ENCODE peak calls at places on chromosomes 13 and 19, in eight cellular contexts. U, J, X, Q, T, M, I and E are unnamed samples. For H3K36me3, the result is how much of the 10 kb centered on the place peaks cover.

GRCh38 chr13:43986395-43986794 is 106.7 kb downstream of the LACC1 start:
- DNase-seq in Q (no peak), M (no peak), T (no peak), U (peak), I (no peak), X (no peak), J (no peak), E (no peak)

GRCh38 chr13:80341771-80342271 is 895 bp upstream of the SPRY2 start:
- DNase-seq in X (no peak), J (peak), U (peak), I (peak), M (peak), T (no peak), Q (peak), E (peak)

GRCh38 chr19:38233740-38234251 is 9.8 kb upstream of the DPF1 start:
- DNase-seq in M (no peak), Q (peak), X (peak), T (peak), J (peak), I (peak), U (peak), E (peak)

GRCh38 chr13:27259831-27260230 is 8.5 kb downstream of the RPL21 start:
- DNase-seq in Q (no peak), T (no peak), J (no peak), X (no peak), I (no peak), M (no peak), U (no peak), E (no peak)

GRCh38 chr13:109790951-109791605 is 4.7 kb upstream of the IRS2 start:
- DNase-seq in M (no peak), X (peak), J (no peak), T (peak), Q (peak), U (no peak), I (peak), E (no peak)

GRCh38 chr19:54133312-54133956 is 4.1 kb upstream of the CNOT3 start:
- DNase-seq in Q (no peak), T (no peak), U (no peak), X (no peak), I (no peak), M (peak), J (no peak), E (no peak)

GRCh38 chr19:50496189-50497029 is 14.6 kb downstream of the JOSD2 start:
- DNase-seq in Q (no peak), I (no peak), X (no peak), T (no peak), U (peak), J (no peak), M (no peak), E (peak)

GRCh38 chr19:57437931-57438330 is 2.8 kb downstream of the ZNF749 start:
- DNase-seq in T (no peak), U (no peak), M (no peak), X (no peak), J (no peak), Q (no peak), I (no peak), E (no peak)

GRCh38 chr19:56504581-56504980 is 3.1 kb upstream of the ZNF471 start:
- DNase-seq in X (no peak), U (no peak), J (no peak), M (peak), I (no peak), Q (no peak), T (no peak), E (no peak)

GRCh38 chr13:43493496-43494000 is 293.2 kb downstream of the ENOX1 start:
- DNase-seq in Q (no peak), I (no peak), U (no peak), M (no peak), T (no peak), J (no peak), X (no peak), E (no peak)

GRCh38 chr19:8576273-8576993 is 809 bp downstream of the MYO1F start:
- DNase-seq in J (no peak), T (no peak), Q (no peak), X (no peak), M (no peak), U (no peak), I (peak), E (no peak)

GRCh38 chr19:17101686-17102628 is 26.4 kb downstream of the MYO9B start:
- DNase-seq in X (no peak), Q (no peak), U (no peak), T (no peak), J (no peak), M (no peak), I (no peak), E (no peak)

GRCh38 chr19:19466201-19466600 is 49.1 kb downstream of the TSSK6 start:
- DNase-seq in U (peak), M (no peak), Q (no peak), I (no peak), J (no peak), X (no peak), T (no peak), E (no peak)

GRCh38 chr13:79482271-79482970 is 1.5 kb downstream of the NDFIP2 start:
- DNase-seq in J (no peak), X (no peak), T (no peak), Q (no peak), M (peak), U (no peak), I (no peak), E (no peak)

DNA sequence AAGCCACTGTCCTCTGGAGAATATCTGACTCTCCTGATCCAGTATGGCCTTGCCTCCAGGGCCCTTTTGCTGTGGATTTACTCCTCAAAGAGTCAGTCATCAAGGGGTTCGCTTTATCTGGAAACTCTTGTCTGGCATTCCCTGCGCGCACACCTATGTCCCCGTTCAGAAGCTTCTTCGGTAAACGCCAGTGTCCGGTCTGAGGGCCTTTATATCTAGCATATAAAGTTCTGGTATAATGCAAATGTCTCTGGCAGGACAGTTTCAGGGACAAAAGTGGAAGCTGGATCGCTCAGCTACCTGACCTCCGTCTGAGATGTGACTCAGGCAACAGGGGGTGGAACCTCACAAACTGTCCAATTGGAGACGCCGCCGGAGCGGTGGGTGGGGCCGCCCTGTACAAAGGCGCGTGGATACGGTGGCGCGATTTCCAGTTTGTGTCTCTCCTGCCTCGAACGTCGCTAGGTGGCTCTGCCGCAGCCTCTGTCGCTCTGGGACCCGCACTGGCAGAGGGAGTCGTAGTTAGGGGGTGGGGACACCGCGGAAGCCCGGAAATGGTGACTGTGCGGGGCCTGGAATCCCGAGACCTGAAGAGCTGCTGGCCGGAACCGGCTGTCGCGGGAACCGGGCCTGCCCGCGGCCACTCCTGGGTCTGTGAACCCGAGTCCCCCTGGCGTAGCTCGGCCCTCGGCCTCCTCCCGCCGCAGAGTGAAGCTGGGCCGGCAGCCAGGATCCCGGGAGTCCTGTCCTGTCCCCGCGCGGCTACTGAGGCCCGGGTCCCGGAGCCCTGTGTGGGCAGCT is 10.6 kb upstream of the ZNF709 start:
- DNase-seq in X (peak), J (peak), T (peak), U (peak), Q (peak), I (peak), M (peak), E (peak)
- TF ChIP-seq CTCF in X (peak), J (peak), T (peak), U (peak), Q (peak), I (no peak), M (no peak), E (peak)

GRCh38 chr19:1390594-1391423 is 7.1 kb downstream of the NDUFS7 start:
- DNase-seq in I (no peak), T (no peak), M (no peak), X (no peak), J (no peak), U (no peak), Q (no peak), E (no peak)

GRCh38 chr19:1388637-1389026 is 4.9 kb downstream of the NDUFS7 start:
- DNase-seq in T (no peak), Q (no peak), J (no peak), U (no peak), X (no peak), M (no peak), I (no peak), E (no peak)

GRCh38 chr19:1387684-1388636 is 4.3 kb downstream of the NDUFS7 start:
- DNase-seq in U (peak), I (no peak), M (no peak), X (no peak), Q (no peak), T (no peak), J (no peak), E (peak)

GRCh38 chr19:1386945-1387683 is 3.4 kb downstream of the NDUFS7 start:
- DNase-seq in J (no peak), Q (no peak), I (no peak), U (no peak), X (no peak), T (no peak), M (no peak), E (no peak)

GRCh38 chr19:1389033-1389940 is 5.6 kb downstream of the NDUFS7 start:
- DNase-seq in J (no peak), I (no peak), X (no peak), Q (no peak), T (no peak), U (no peak), M (no peak), E (no peak)
- H3K36me3 ChIP-seq in J (under half), I (under half), X (under half), Q (half or more), T (under half), U (under half), M (under half), E (half or more)

DNA sequence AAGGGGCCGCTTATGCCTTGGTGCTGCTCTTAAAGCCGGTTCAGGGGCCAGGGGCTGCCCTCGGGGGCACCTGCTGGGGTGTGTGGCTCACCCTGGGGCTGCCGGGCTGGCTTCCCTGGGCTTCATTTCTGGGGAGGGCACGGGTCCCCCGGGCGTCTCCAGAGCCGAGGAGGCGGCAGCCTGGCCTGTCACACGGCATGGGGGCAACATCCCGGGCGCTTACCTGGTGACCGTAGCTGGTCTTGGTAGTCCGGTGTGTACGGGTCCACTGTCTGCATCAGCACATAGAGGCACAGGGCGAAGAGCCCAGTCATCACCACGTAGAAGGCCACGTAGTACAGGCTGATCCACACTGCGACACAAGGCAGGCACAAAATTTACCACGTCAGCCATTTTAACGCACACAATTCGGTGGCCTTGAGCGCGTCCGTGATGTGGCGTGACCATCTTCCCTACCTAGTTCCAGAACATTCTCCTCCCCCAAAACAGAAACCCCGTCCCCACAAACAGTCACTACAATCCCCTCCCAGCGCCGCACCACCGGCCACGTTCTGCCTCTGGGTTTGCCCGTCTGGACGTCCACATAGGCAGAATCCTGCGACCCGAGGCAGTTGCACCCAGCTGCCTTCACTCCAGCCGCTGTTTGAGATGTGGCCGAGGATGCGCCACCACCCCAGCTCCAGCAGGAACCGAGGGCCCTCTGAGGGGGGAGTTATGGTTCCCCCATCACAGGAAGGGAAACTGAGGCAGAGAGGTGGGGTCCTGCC is 3.2 kb downstream of the ATP4B start:
- DNase-seq in M (no peak), T (no peak), I (no peak), Q (no peak), X (no peak), J (no peak), U (no peak), E (peak)
- TF ChIP-seq CTCF in M (no peak), T (no peak), I (no peak), Q (no peak), X (no peak), J (no peak), U (no peak), E (no peak)

GRCh38 chr13:100735494-100735893 is 60.9 kb upstream of the TMTC4 start:
- DNase-seq in U (no peak), Q (no peak), I (no peak), X (no peak), M (no peak), T (no peak), J (no peak), E (no peak)

GRCh38 chr13:100733261-100733660 is 58.7 kb upstream of the TMTC4 start:
- DNase-seq in M (no peak), Q (no peak), J (no peak), U (no peak), X (no peak), I (no peak), T (no peak), E (no peak)

GRCh38 chr13:100738176-100738855 is 63.7 kb upstream of the TMTC4 start:
- DNase-seq in M (no peak), Q (no peak), T (no peak), U (no peak), J (no peak), I (no peak), X (no peak), E (no peak)

GRCh38 chr13:100734194-100734720 is 59.7 kb upstream of the TMTC4 start:
- DNase-seq in M (no peak), U (no peak), T (no peak), X (no peak), I (no peak), J (no peak), Q (no peak), E (no peak)
- H3K36me3 ChIP-seq in M (under half), U (under half), T (under half), X (under half), I (under half), J (under half), Q (under half), E (under half)

GRCh38 chr13:99766641-99767045 is 204.9 kb downstream of the ZIC5 start:
- DNase-seq in T (no peak), M (no peak), I (no peak), Q (no peak), X (no peak), J (no peak), U (no peak), E (no peak)
- TF ChIP-seq CTCF in T (peak), M (no peak), I (no peak), Q (no peak), X (no peak), J (no peak), U (no peak), E (no peak)

DNA sequence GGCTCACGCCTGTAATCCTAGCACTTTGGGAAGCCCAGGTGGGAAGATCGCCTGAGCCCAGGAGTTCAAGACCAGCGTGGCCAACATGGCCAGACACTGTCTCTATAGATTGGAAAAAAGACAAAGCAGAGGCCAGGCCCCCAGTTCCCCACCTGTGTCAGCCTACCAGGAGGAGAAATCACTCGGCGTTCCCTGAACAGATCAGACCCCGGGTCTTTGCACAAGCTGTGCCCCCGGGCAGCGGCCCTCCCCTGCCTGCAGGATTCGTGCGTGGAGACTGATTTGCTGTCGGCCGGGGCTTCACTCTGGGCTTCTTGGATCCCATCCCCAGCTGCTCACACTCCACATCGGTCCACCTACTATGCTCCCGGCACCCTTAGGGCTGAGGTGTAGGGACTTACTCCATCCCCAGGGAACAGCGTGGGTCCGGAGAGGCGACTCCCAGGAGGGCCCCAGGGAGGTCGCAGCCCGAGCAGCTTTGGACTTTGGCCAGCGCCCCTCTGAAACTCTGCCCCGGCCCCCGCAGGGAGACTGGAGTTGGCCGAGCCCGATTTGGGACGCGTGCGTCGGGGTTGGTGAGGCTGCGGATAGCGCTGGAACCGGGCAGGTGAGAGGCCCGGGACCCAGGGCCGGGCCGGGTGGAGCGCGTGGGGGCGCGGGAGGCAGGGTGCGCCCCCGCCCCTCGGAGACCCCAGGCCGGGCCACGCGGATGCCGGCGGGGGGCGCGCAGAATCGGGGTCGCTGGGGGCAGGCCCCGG is 515 bp upstream of the EFNA2 start:
- DNase-seq in J (no peak), I (peak), T (no peak), Q (no peak), U (no peak), M (no peak), X (no peak), E (no peak)
- H3K36me3 ChIP-seq in J (under half), I (under half), T (under half), Q (under half), U (under half), M (under half), X (under half), E (under half)

GRCh38 chr13:112874751-112875300 is 94.2 kb upstream of the MCF2L start:
- DNase-seq in U (no peak), I (no peak), X (no peak), J (no peak), T (no peak), M (no peak), Q (no peak), E (peak)
- TF ChIP-seq CTCF in U (no peak), I (no peak), X (no peak), J (no peak), T (no peak), M (no peak), Q (no peak), E (peak)

DNA sequence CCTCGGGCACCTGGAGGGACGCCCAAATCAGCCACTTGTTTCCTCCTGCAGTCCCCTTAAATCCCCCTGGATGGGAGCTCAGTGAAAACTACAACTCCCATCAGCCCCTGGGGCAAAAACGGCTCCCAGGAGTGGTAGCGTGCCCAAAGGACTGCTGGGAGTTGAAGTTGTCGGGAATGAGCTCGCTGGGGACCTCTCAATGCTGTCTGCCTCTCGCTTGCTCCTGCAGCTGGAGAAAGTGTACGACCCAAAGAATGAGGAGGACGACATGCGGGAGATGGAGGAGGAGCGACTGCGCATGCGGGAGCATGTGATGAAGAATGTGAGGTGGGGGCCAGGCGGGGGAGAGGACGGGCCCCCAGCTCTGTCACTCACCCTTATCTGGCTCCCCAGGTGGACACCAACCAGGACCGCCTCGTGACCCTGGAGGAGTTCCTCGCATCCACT is 14.7 kb upstream of the DHDH start:
- DNase-seq in M (no peak), I (no peak), U (no peak), Q (peak), J (no peak), X (no peak), T (no peak), E (no peak)
- H3K36me3 ChIP-seq in M (under half), I (under half), U (under half), Q (half or more), J (half or more), X (under half), T (under half), E (half or more)

DNA sequence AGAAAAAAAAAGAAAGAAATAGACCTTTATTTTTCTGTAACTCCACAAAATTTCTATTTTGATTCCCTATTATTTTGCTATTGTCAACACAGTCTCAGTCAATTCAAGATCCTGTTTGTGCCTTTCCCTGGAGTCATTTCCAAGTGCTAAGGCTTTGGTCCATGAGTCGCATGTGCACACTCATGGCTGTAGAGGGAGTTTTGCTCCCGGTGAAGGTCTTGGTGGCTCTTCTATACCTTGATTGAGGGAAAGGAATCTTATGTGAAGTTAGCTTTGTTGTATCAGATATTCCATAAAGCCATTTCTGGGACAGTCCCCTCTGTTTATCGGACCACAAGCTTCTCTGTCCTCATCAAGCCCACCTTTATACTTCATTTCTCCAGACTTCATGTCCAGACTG is 58.7 kb upstream of the ALOX5AP start:
- DNase-seq in X (no peak), J (no peak), M (no peak), U (no peak), Q (no peak), I (no peak), T (peak), E (no peak)
- TF ChIP-seq CTCF in X (no peak), J (peak), M (peak), U (peak), Q (peak), I (no peak), T (peak), E (peak)

GRCh38 chr13:45825124-45825650 is 26.4 kb downstream of the SIAH3 start:
- DNase-seq in J (no peak), U (no peak), X (no peak), T (no peak), M (no peak), Q (no peak), I (no peak), E (no peak)

GRCh38 chr13:45828253-45828968 is 23.1 kb downstream of the SIAH3 start:
- DNase-seq in Q (no peak), M (no peak), I (no peak), T (no peak), U (no peak), J (no peak), X (no peak), E (no peak)

GRCh38 chr13:45826741-45827140 is 24.8 kb downstream of the SIAH3 start:
- DNase-seq in I (no peak), U (no peak), T (no peak), J (no peak), Q (no peak), X (no peak), M (no peak), E (no peak)

GRCh38 chr13:45830121-45830520 is 21.4 kb downstream of the SIAH3 start:
- DNase-seq in I (no peak), Q (no peak), J (no peak), U (no peak), X (no peak), M (no peak), T (no peak), E (no peak)

GRCh38 chr13:45827318-45827717 is 24.2 kb downstream of the SIAH3 start:
- DNase-seq in I (no peak), U (peak), X (no peak), J (no peak), M (no peak), Q (no peak), T (no peak), E (peak)
- H3K36me3 ChIP-seq in I (under half), U (under half), X (under half), J (under half), M (under half), Q (under half), T (under half), E (under half)